ENCODE peak calls at places on chromosomes 5 and 9, in ten cellular contexts. One of them, this sample, is unnamed.

GRCh38 chr5:132475939-132476852 is 14.4 kb downstream of the IRF1 start:
- DNase-seq in NB4: no peak
- DNase-seq in transverse colon: peak; percentile 66
- DNase-seq in GM12892: no peak
- DNase-seq in right lobe of liver: peak; percentile 84
- DNase-seq in HCT116: no peak
- DNase-seq in IMR-90: no peak
- DNase-seq in breast epithelium: no peak
- DNase-seq in endothelial cell of umbilical vein: no peak
- DNase-seq in K562: no peak
- DNase-seq in this sample: peak; percentile 43

GRCh38 chr9:85483214-85483613 is 258.5 kb downstream of the AGTPBP1 start:
- DNase-seq in K562: no peak
- DNase-seq in HCT116: peak; percentile 18
- DNase-seq in right lobe of liver: no peak
- DNase-seq in transverse colon: no peak
- DNase-seq in breast epithelium: no peak
- DNase-seq in IMR-90: no peak
- DNase-seq in endothelial cell of umbilical vein: no peak
- DNase-seq in NB4: no peak
- DNase-seq in GM12892: no peak
- DNase-seq in this sample: no peak

GRCh38 chr9:2109066-2109650 is 94.0 kb downstream of the SMARCA2 start:
- DNase-seq in endothelial cell of umbilical vein: no peak
- DNase-seq in GM12892: no peak
- DNase-seq in IMR-90: peak; percentile 32
- DNase-seq in NB4: no peak
- DNase-seq in transverse colon: no peak
- DNase-seq in HCT116: no peak
- DNase-seq in breast epithelium: no peak
- DNase-seq in K562: no peak
- DNase-seq in right lobe of liver: no peak
- DNase-seq in this sample: no peak

GRCh38 chr9:88544245-88544644 is 9.3 kb downstream of the NXNL2 start:
- DNase-seq in HCT116: no peak
- DNase-seq in NB4: peak; percentile 86
- DNase-seq in right lobe of liver: no peak
- DNase-seq in GM12892: no peak
- DNase-seq in breast epithelium: no peak
- DNase-seq in transverse colon: no peak
- DNase-seq in endothelial cell of umbilical vein: peak; percentile 5
- DNase-seq in IMR-90: no peak
- DNase-seq in K562: peak; percentile 60
- DNase-seq in this sample: no peak

GRCh38 chr5:19534751-19535150 is 453.2 kb downstream of the CDH18 start:
- DNase-seq in GM12892: no peak
- DNase-seq in right lobe of liver: no peak
- DNase-seq in IMR-90: no peak
- DNase-seq in breast epithelium: no peak
- DNase-seq in NB4: no peak
- DNase-seq in endothelial cell of umbilical vein: no peak
- DNase-seq in K562: no peak
- DNase-seq in HCT116: no peak
- DNase-seq in transverse colon: no peak
- DNase-seq in this sample: no peak

GRCh38 chr9:91162311-91162710 is 199.4 kb downstream of the AUH start:
- DNase-seq in GM12892: no peak
- DNase-seq in IMR-90: peak; percentile 65
- DNase-seq in HCT116: no peak
- DNase-seq in transverse colon: peak; percentile 6
- DNase-seq in K562: peak; percentile 33
- DNase-seq in right lobe of liver: no peak
- DNase-seq in breast epithelium: no peak
- DNase-seq in NB4: peak; percentile 77
- DNase-seq in endothelial cell of umbilical vein: no peak
- DNase-seq in this sample: no peak

GRCh38 chr9:95316794-95317118 is 753 bp downstream of the FANCC start:
- DNase-seq in HCT116: peak; percentile 45
- DNase-seq in NB4: peak; percentile 85
- DNase-seq in IMR-90: peak; percentile 50
- DNase-seq in endothelial cell of umbilical vein: peak; percentile 58
- DNase-seq in right lobe of liver: peak; percentile 85
- DNase-seq in breast epithelium: peak; percentile 55
- DNase-seq in K562: peak; percentile 92
- DNase-seq in transverse colon: peak; percentile 80
- DNase-seq in GM12892: peak; percentile 53
- DNase-seq in this sample: peak; percentile 85

GRCh38 chr9:23779220-23779619 is 46.8 kb downstream of the ELAVL2 start:
- DNase-seq in right lobe of liver: no peak
- DNase-seq in endothelial cell of umbilical vein: no peak
- DNase-seq in HCT116: no peak
- DNase-seq in NB4: no peak
- DNase-seq in transverse colon: peak; percentile 29
- DNase-seq in IMR-90: no peak
- DNase-seq in breast epithelium: no peak
- DNase-seq in K562: no peak
- DNase-seq in GM12892: no peak
- DNase-seq in this sample: no peak

GRCh38 chr9:3177921-3178320 is 334.0 kb upstream of the PUM3 start:
- DNase-seq in K562: no peak
- DNase-seq in IMR-90: no peak
- DNase-seq in transverse colon: no peak
- DNase-seq in HCT116: no peak
- DNase-seq in GM12892: no peak
- DNase-seq in NB4: no peak
- DNase-seq in right lobe of liver: no peak
- DNase-seq in breast epithelium: no peak
- DNase-seq in endothelial cell of umbilical vein: no peak
- DNase-seq in this sample: no peak

DNA sequence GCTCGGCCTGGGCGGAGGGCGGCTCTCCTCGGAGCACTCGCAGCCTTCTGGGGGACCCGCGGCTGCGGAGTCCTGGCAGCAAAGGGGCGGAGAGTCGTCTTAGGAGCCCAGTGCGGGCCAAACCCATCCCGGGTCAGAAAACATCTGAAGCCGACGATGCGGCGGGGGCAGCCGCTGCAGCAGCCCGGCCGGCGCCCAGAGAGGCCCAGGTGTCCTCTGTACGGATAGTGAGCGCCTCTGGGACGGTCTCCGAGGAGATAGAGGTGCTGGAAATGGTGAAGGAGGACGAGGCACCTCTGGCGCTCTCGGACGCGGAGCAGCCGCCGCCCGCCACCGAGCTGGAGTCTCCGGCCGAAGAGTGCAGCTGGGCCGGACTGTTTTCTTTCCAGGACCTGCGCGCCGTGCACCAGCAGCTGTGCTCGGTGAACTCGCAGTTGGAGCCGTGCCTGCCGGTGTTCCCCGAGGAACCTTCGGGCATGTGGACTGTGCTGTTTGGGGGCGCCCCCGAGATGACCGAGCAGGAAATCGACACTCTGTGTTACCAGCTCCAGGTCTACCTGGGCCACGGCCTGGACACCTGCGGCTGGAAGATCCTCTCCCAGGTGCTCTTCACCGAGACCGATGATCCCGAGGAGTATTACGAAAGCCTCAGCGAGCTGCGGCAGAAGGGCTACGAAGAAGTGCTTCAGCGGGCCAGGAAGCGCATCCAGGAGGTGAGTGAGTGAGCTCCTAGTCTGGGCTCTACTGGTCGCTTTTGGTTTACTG is 1.2 kb downstream of the JMY start:
- DNase-seq in endothelial cell of umbilical vein: peak; percentile 41
- DNase-seq in IMR-90: peak; percentile 45
- DNase-seq in GM12892: peak; percentile 45
- DNase-seq in transverse colon: peak; percentile 44
- DNase-seq in NB4: peak; percentile 67
- DNase-seq in K562: peak; percentile 68
- DNase-seq in HCT116: no peak
- DNase-seq in breast epithelium: no peak
- DNase-seq in right lobe of liver: peak; percentile 79
- DNase-seq in this sample: peak; percentile 72
- TF ChIP-seq POLR2A in endothelial cell of umbilical vein: no peak
- TF ChIP-seq POLR2A in IMR-90: no peak
- TF ChIP-seq POLR2A in GM12892: peak; percentile 30
- TF ChIP-seq POLR2A in transverse colon: no peak
- TF ChIP-seq POLR2A in NB4: no peak
- TF ChIP-seq POLR2A in K562: no peak
- TF ChIP-seq POLR2A in HCT116: no peak
- TF ChIP-seq POLR2A in breast epithelium: no peak
- TF ChIP-seq POLR2A in right lobe of liver: peak; percentile 8
- TF ChIP-seq POLR2A in this sample: no peak

DNA sequence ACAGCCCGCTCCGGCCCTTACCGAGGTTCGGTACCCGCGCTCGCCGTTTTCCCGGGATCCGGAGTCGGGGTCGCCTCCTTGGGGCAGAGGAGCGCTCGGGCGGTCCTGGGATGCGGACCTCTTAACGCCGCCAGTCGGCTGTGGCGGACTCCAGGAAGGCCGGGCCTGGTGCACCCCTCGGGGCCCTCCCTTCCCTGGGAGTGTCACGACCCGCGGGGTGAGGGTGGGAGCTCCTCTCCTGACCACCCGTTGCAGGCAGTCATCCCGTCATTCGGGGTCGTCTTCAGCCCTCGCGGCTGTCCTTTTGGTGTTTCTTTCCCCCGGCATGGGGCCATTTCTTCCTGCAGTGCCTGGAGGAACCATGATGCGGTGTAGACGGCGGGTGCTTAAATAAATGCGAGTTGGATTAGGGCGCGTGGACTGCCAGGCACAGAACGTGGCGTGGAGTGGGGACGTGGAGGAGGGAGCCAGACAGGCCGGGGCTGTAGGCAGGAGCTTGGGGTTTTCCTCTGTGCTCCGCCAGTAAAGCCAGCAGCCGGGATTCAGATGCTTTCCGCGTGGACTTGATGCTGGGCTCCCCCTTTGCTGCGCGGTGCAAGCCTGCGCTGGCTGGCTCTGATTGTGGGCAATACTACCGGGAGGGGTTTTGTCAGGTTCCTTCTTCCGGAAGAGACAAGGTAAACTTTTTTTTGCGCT is 793 bp downstream of the KDM4C start:
- DNase-seq in HCT116: peak; percentile 8
- DNase-seq in endothelial cell of umbilical vein: peak; percentile 67
- DNase-seq in IMR-90: peak; percentile 51
- DNase-seq in NB4: peak; percentile 84
- DNase-seq in K562: peak; percentile 61
- DNase-seq in transverse colon: peak; percentile 76
- DNase-seq in breast epithelium: peak; percentile 58
- DNase-seq in right lobe of liver: peak; percentile 76
- DNase-seq in GM12892: peak; percentile 36
- DNase-seq in this sample: peak; percentile 79
- TF ChIP-seq POLR2A in HCT116: no peak
- TF ChIP-seq POLR2A in endothelial cell of umbilical vein: no peak
- TF ChIP-seq POLR2A in IMR-90: peak; percentile 21
- TF ChIP-seq POLR2A in NB4: peak; percentile 39
- TF ChIP-seq POLR2A in K562: no peak
- TF ChIP-seq POLR2A in transverse colon: peak; percentile 81
- TF ChIP-seq POLR2A in breast epithelium: no peak
- TF ChIP-seq POLR2A in right lobe of liver: no peak
- TF ChIP-seq POLR2A in GM12892: peak; percentile 51
- TF ChIP-seq POLR2A in this sample: no peak

DNA sequence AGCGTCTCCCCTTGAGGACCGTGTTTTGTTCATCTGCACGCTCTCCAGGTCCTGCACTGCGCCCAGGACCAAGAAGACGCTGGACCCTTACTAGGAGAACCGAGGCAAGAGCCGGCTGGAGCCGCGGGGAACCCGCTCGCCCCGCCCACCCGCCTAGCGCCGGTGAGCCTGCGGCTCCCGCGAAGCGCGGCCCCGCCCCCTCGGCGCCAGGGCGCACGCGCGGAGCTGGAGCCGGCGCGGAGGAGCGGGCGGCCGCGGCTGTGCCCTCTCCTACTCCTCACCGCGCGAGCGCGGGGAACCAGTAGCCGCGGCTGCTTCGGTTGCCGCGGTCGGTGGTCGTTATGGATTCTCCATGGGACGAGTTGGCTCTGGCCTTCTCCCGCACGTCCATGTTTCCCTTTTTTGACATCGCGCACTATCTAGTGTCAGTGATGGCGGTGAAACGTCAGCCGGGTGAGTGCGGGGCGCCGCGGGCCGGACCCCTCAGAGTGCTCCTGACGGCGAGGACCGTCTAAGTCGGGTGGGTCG is at the start of gene TMEM38B:
- DNase-seq in K562: peak; percentile 88
- DNase-seq in endothelial cell of umbilical vein: peak; percentile 79
- DNase-seq in IMR-90: peak; percentile 58
- DNase-seq in transverse colon: peak; percentile 88
- DNase-seq in HCT116: peak; percentile 48
- DNase-seq in breast epithelium: no peak
- DNase-seq in right lobe of liver: peak; percentile 79
- DNase-seq in NB4: peak; percentile 80
- DNase-seq in GM12892: peak; percentile 81
- DNase-seq in this sample: peak; percentile 92
- TF ChIP-seq POLR2A in K562: peak; percentile 78
- TF ChIP-seq POLR2A in endothelial cell of umbilical vein: peak; percentile 38
- TF ChIP-seq POLR2A in IMR-90: no peak
- TF ChIP-seq POLR2A in transverse colon: peak; percentile 13
- TF ChIP-seq POLR2A in HCT116: peak; percentile 78
- TF ChIP-seq POLR2A in breast epithelium: no peak
- TF ChIP-seq POLR2A in right lobe of liver: peak; percentile 50
- TF ChIP-seq POLR2A in NB4: peak; percentile 83
- TF ChIP-seq POLR2A in GM12892: peak; percentile 74
- TF ChIP-seq POLR2A in this sample: peak; percentile 60

GRCh38 chr5:78496373-78496772 is 136.0 kb downstream of the SCAMP1 start:
- DNase-seq in right lobe of liver: no peak
- DNase-seq in transverse colon: no peak
- DNase-seq in IMR-90: peak; percentile 67
- DNase-seq in K562: no peak
- DNase-seq in HCT116: no peak
- DNase-seq in breast epithelium: no peak
- DNase-seq in endothelial cell of umbilical vein: peak; percentile 73
- DNase-seq in GM12892: no peak
- DNase-seq in NB4: no peak
- DNase-seq in this sample: no peak

GRCh38 chr5:78490709-78491485 is 130.5 kb downstream of the SCAMP1 start:
- DNase-seq in right lobe of liver: no peak
- DNase-seq in breast epithelium: no peak
- DNase-seq in GM12892: no peak
- DNase-seq in IMR-90: peak; percentile 22
- DNase-seq in K562: no peak
- DNase-seq in transverse colon: no peak
- DNase-seq in HCT116: no peak
- DNase-seq in NB4: no peak
- DNase-seq in endothelial cell of umbilical vein: peak; percentile 49
- DNase-seq in this sample: no peak

GRCh38 chr5:78492216-78492615 is 131.8 kb downstream of the SCAMP1 start:
- DNase-seq in HCT116: no peak
- DNase-seq in breast epithelium: no peak
- DNase-seq in K562: no peak
- DNase-seq in NB4: no peak
- DNase-seq in endothelial cell of umbilical vein: no peak
- DNase-seq in right lobe of liver: no peak
- DNase-seq in GM12892: no peak
- DNase-seq in transverse colon: no peak
- DNase-seq in IMR-90: no peak
- DNase-seq in this sample: no peak

GRCh38 chr5:78495800-78496199 is 135.4 kb downstream of the SCAMP1 start:
- DNase-seq in IMR-90: no peak
- DNase-seq in HCT116: no peak
- DNase-seq in transverse colon: no peak
- DNase-seq in endothelial cell of umbilical vein: peak; percentile 27
- DNase-seq in breast epithelium: no peak
- DNase-seq in right lobe of liver: no peak
- DNase-seq in GM12892: no peak
- DNase-seq in K562: no peak
- DNase-seq in NB4: no peak
- DNase-seq in this sample: no peak

GRCh38 chr5:78492650-78493049 is 132.2 kb downstream of the SCAMP1 start:
- DNase-seq in IMR-90: no peak
- DNase-seq in endothelial cell of umbilical vein: no peak
- DNase-seq in transverse colon: no peak
- DNase-seq in HCT116: no peak
- DNase-seq in breast epithelium: no peak
- DNase-seq in right lobe of liver: no peak
- DNase-seq in K562: no peak
- DNase-seq in GM12892: no peak
- DNase-seq in NB4: no peak
- DNase-seq in this sample: no peak
- TF ChIP-seq POLR2A in IMR-90: no peak
- TF ChIP-seq POLR2A in endothelial cell of umbilical vein: no peak
- TF ChIP-seq POLR2A in transverse colon: no peak
- TF ChIP-seq POLR2A in HCT116: no peak
- TF ChIP-seq POLR2A in breast epithelium: no peak
- TF ChIP-seq POLR2A in right lobe of liver: no peak
- TF ChIP-seq POLR2A in K562: no peak
- TF ChIP-seq POLR2A in GM12892: no peak
- TF ChIP-seq POLR2A in NB4: no peak
- TF ChIP-seq POLR2A in this sample: no peak